ENCODE peak calls at places on chromosome 17, in four cellular contexts. I, A, O and Z are unnamed samples.
A peak's percentile ranks its signal among the peaks of the same experiment; 100 is the strongest.

GRCh38 chr17:65307366-65308316 is 170.5 kb downstream of the RGS9 start:
- DNase-seq in A (no peak), O (no peak), I (no peak), Z (no peak)

GRCh38 chr17:79221597-79221996 is 147.0 kb downstream of the ENGASE start:
- DNase-seq in I (no peak), A (no peak), O (no peak), Z (no peak)

GRCh38 chr17:1082579-1082978 is 85.7 kb downstream of the TIMM22 start:
- DNase-seq in A (no peak), I (no peak), O (no peak), Z (no peak)

GRCh38 chr17:40518401-40519088 is 17.1 kb upstream of the TNS4 start:
- DNase-seq in I (no peak), O (no peak), A (no peak), Z (no peak)

GRCh38 chr17:68512967-68513474 is 791 bp downstream of the PRKAR1A start:
- DNase-seq in I (no peak), A (no peak), O (no peak), Z (no peak)

GRCh38 chr17:66290097-66290722 is 12.2 kb upstream of the PRKCA start:
- DNase-seq in A (no peak), I (no peak), O (no peak), Z (no peak)

GRCh38 chr17:35731239-35731931 is at the start of gene RASL10B:
- DNase-seq in A (peak; percentile 61), O (peak; percentile 57), I (peak; percentile 64), Z (no peak)

GRCh38 chr17:81253358-81254131 is 14.4 kb downstream of the NDUFAF8 start:
- DNase-seq in O (peak; percentile 59), A (peak; percentile 34), I (peak; percentile 68), Z (no peak)

GRCh38 chr17:2011421-2012371 is 13.4 kb downstream of the RTN4RL1 start:
- DNase-seq in I (no peak), A (no peak), O (no peak), Z (peak; percentile 50)

GRCh38 chr17:81026266-81027036 is 8.5 kb upstream of the BAIAP2 start:
- DNase-seq in A (no peak), I (no peak), O (no peak), Z (no peak)

GRCh38 chr17:50550661-50551432 is 3.9 kb downstream of the SPATA20 start:
- DNase-seq in A (no peak), I (no peak), O (no peak), Z (peak; percentile 36)

GRCh38 chr17:1769826-1770477 is 8.1 kb downstream of the SERPINF1 start:
- DNase-seq in O (no peak), I (no peak), A (no peak), Z (peak; percentile 95)

GRCh38 chr17:71511266-71511995 is 609.4 kb upstream of the SOX9 start:
- DNase-seq in I (no peak), O (no peak), A (no peak), Z (no peak)

GRCh38 chr17:77666480-77666879 is 292.0 kb upstream of the TNRC6C start:
- DNase-seq in A (no peak), O (no peak), I (peak; percentile 11), Z (no peak)

GRCh38 chr17:8872036-8872704 is 4.7 kb upstream of the PIK3R6 start:
- DNase-seq in O (no peak), I (no peak), A (no peak), Z (no peak)

GRCh38 chr17:60586288-60586974 is 13.6 kb upstream of the PPM1D start:
- DNase-seq in I (peak; percentile 13), A (no peak), O (no peak), Z (no peak)

GRCh38 chr17:66540131-66540781 is 237.8 kb downstream of the PRKCA start:
- DNase-seq in O (no peak), A (no peak), I (no peak), Z (peak; percentile 81)

GRCh38 chr17:32741381-32741780 is 135.5 kb downstream of the MYO1D start:
- DNase-seq in I (no peak), A (no peak), O (no peak), Z (no peak)

GRCh38 chr17:68455756-68456528 is 1.4 kb downstream of the WIPI1 start:
- DNase-seq in O (no peak), A (no peak), I (no peak), Z (no peak)

GRCh38 chr17:19331134-19331533 is 31.4 kb downstream of the B9D1 start:
- DNase-seq in A (no peak), O (no peak), I (no peak), Z (no peak)

GRCh38 chr17:45719335-45720071 is 64.6 kb upstream of the CRHR1 start:
- DNase-seq in A (no peak), O (no peak), I (no peak), Z (no peak)

GRCh38 chr17:81481011-81481799 is 31.4 kb downstream of the ACTG1 start:
- DNase-seq in O (peak; percentile 49), A (peak; percentile 67), I (peak; percentile 40), Z (no peak)

GRCh38 chr17:78925662-78926555 is 722 bp upstream of the TIMP2 start:
- DNase-seq in O (no peak), A (no peak), I (no peak), Z (no peak)

GRCh38 chr17:40339068-40339699 is 25.4 kb downstream of the GJD3 start:
- DNase-seq in A (no peak), O (no peak), I (no peak), Z (no peak)

GRCh38 chr17:36008998-36009665 is 7.8 kb upstream of the CCL15 start:
- DNase-seq in I (peak; percentile 8), A (no peak), O (no peak), Z (no peak)

GRCh38 chr17:31452561-31453110 is 61.2 kb downstream of the RAB11FIP4 start:
- DNase-seq in I (no peak), A (no peak), O (no peak), Z (no peak)

GRCh38 chr17:41689497-41690299 is 1.0 kb downstream of the EIF1 start:
- DNase-seq in O (peak; percentile 55), I (peak; percentile 77), A (no peak), Z (no peak)

GRCh38 chr17:77696720-77697460 is 261.6 kb upstream of the TNRC6C start:
- DNase-seq in A (no peak), O (no peak), I (no peak), Z (no peak)

GRCh38 chr17:40293363-40293762 is 5.7 kb downstream of the CDC6 start:
- DNase-seq in A (no peak), O (no peak), I (no peak), Z (no peak)

GRCh38 chr17:28346199-28346580 is 10.6 kb downstream of the TNFAIP1 start:
- DNase-seq in O (no peak), I (no peak), A (no peak), Z (no peak)

GRCh38 chr17:18187226-18187625 is 3.6 kb downstream of the ALKBH5 start:
- DNase-seq in O (no peak), A (no peak), I (no peak), Z (no peak)

GRCh38 chr17:75822119-75822799 is 21.9 kb downstream of the UNC13D start:
- DNase-seq in I (peak; percentile 56), A (no peak), O (peak; percentile 30), Z (no peak)

GRCh38 chr17:80805032-80805751 is 186.4 kb upstream of the CHMP6 start:
- DNase-seq in A (no peak), I (peak; percentile 7), O (no peak), Z (no peak)

GRCh38 chr17:338442-339192 is 14.0 kb downstream of the RPH3AL start:
- DNase-seq in A (no peak), O (no peak), I (no peak), Z (no peak)